ENCODE peak calls at places on chromosomes 16 and 17, in six cellular contexts. P, M, H, J, F and C are unnamed samples.

GRCh38 chr16:58506241-58507194 is 6.6 kb downstream of the NDRG4 start:
- DNase-seq in P (no peak), M (no peak), H (no peak), J (peak; percentile 54), F (no peak), C (peak; percentile 76)

GRCh38 chr16:86396318-86396882 is 113.9 kb upstream of the FOXF1 start:
- DNase-seq in P (no peak), M (peak; percentile 89), H (no peak), J (peak; percentile 91), F (no peak), C (no peak)

GRCh38 chr17:61732169-61732568 is 131.2 kb downstream of the BRIP1 start:
- DNase-seq in P (no peak), M (no peak), H (no peak), J (no peak), F (no peak), C (no peak)

GRCh38 chr17:43384476-43384862 is 14.3 kb upstream of the ARL4D start:
- DNase-seq in P (no peak), M (no peak), H (peak; percentile 96), J (no peak), F (no peak), C (no peak)

GRCh38 chr17:64984181-64984580 is 64.9 kb upstream of the LRRC37A3 start:
- DNase-seq in P (no peak), M (no peak), H (no peak), J (no peak), F (no peak), C (no peak)

GRCh38 chr17:7586673-7587419 is 3.0 kb downstream of the SOX15 start:
- DNase-seq in P (no peak), M (no peak), H (peak; percentile 82), J (no peak), F (no peak), C (no peak)

GRCh38 chr17:39699818-39700147 is at the start of gene ERBB2:
- DNase-seq in P (no peak), M (peak; percentile 82), H (peak; percentile 93), J (peak; percentile 91), F (peak; percentile 86), C (no peak)

GRCh38 chr17:10756146-10756545 is 26.3 kb upstream of the TMEM220 start:
- DNase-seq in P (no peak), M (no peak), H (no peak), J (no peak), F (no peak), C (no peak)

GRCh38 chr16:68749424-68749823 is 12.3 kb downstream of the CDH1 start:
- DNase-seq in P (no peak), M (no peak), H (no peak), J (no peak), F (no peak), C (no peak)

GRCh38 chr17:73187203-73187769 is 5.6 kb upstream of the COG1 start:
- DNase-seq in P (no peak), M (no peak), H (peak; percentile 62), J (no peak), F (peak; percentile 28), C (no peak)

GRCh38 chr17:77315551-77316190 is 174.9 kb downstream of the SEC14L1 start:
- DNase-seq in P (no peak), M (peak; percentile 21), H (no peak), J (peak; percentile 70), F (no peak), C (peak; percentile 61)

GRCh38 chr17:77609553-77610517 is 348.7 kb upstream of the TNRC6C start:
- DNase-seq in P (no peak), M (no peak), H (peak; percentile 27), J (peak; percentile 78), F (peak; percentile 21), C (peak; percentile 57)

GRCh38 chr16:77858060-77858459 is 69.7 kb downstream of the VAT1L start:
- DNase-seq in P (no peak), M (no peak), H (no peak), J (no peak), F (no peak), C (no peak)

GRCh38 chr17:36183811-36184765 is 7.7 kb upstream of the TBC1D3B start:
- DNase-seq in P (no peak), M (no peak), H (no peak), J (no peak), F (no peak), C (no peak)
- H3K4me3 ChIP-seq in P (peak overlapping the region; percentile 62), M (peak overlapping the region; percentile 49), H (peak overlapping the region; percentile 56), J (peak overlapping the region; percentile 63), F (peak overlapping the region; percentile 51), C (peak overlapping the region; percentile 52)

GRCh38 chr17:28467456-28468025 is 5.9 kb upstream of the SLC13A2 start:
- DNase-seq in P (no peak), M (peak; percentile 95), H (no peak), J (peak; percentile 14), F (no peak), C (peak; percentile 37)

GRCh38 chr17:28466521-28467048 is 6.9 kb upstream of the SLC13A2 start:
- DNase-seq in P (no peak), M (peak; percentile 63), H (peak; percentile 84), J (no peak), F (no peak), C (peak; percentile 18)

GRCh38 chr17:28470266-28471126 is 2.9 kb upstream of the SLC13A2 start:
- DNase-seq in P (no peak), M (no peak), H (peak; percentile 98), J (peak; percentile 26), F (no peak), C (no peak)

GRCh38 chr17:28469376-28469775 is 4.1 kb upstream of the SLC13A2 start:
- DNase-seq in P (no peak), M (no peak), H (no peak), J (peak; percentile 37), F (no peak), C (peak; percentile 44)

DNA sequence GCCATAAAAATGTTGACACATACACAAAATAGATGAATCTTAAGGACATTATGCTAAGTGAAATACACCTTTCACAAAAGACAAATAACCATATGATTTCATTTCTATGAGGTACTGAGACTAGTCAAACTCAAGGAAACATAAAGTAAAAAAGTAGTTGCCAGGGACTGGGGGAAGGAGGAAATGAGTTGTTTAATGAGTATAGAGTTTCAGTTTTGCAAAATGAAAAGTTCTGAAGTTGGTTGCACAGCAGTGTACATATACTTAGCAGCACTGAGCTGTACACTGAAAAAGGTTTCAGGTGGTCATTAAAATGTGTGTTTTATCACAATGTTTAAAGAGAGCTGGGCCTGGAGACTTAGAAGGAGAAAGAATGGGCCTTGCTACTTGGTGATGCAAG is 4.7 kb upstream of the SLC13A2 start:
- DNase-seq in P (no peak), M (no peak), H (no peak), J (no peak), F (no peak), C (no peak)
- H3K4me1 ChIP-seq in P (no peaks in the 10 kb centered on the region), M (peaks cover 38% of the 10 kb centered on the region), H (peaks cover 10% of the 10 kb centered on the region), J (no peaks in the 10 kb centered on the region), F (no peaks in the 10 kb centered on the region), C (peaks cover 4% of the 10 kb centered on the region)

GRCh38 chr16:66309-67182 is 5.9 kb downstream of the RHBDF1 start:
- DNase-seq in P (no peak), M (no peak), H (no peak), J (no peak), F (no peak), C (no peak)

GRCh38 chr16:67183-67791 is 5.1 kb downstream of the RHBDF1 start:
- DNase-seq in P (no peak), M (no peak), H (no peak), J (no peak), F (no peak), C (no peak)

GRCh38 chr16:64914-65255 is 7.5 kb downstream of the RHBDF1 start:
- DNase-seq in P (no peak), M (no peak), H (no peak), J (no peak), F (no peak), C (no peak)

GRCh38 chr16:63998-64913 is 8.2 kb downstream of the RHBDF1 start:
- DNase-seq in P (no peak), M (no peak), H (no peak), J (peak; percentile 55), F (no peak), C (no peak)

DNA sequence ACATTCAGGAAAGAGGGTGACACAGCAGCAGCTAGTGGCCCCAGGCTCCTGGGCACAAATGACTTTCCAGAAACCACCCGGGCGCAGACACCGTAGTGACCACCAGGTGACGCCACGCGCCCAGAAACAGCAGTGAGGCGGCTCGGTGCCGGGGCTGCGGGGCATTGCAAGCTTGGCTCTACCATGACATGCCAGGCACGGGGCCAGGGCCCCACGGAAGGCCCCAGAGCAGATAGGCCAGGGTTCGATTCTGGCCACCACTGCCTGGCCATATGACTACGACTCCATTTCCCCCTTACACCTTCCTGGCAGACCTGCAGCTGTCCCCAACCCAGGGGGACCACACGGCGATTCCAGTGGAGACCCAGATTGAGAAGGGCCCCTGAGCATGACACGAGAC is 6.7 kb downstream of the RHBDF1 start:
- DNase-seq in P (no peak), M (peak; percentile 82), H (peak; percentile 75), J (peak; percentile 90), F (peak; percentile 80), C (peak; percentile 95)
- H3K27ac ChIP-seq in P (no peak overlapping the region), M (no peak overlapping the region), H (no peak overlapping the region), J (no peak overlapping the region), F (peak overlapping the region; percentile 18), C (no peak overlapping the region)

DNA sequence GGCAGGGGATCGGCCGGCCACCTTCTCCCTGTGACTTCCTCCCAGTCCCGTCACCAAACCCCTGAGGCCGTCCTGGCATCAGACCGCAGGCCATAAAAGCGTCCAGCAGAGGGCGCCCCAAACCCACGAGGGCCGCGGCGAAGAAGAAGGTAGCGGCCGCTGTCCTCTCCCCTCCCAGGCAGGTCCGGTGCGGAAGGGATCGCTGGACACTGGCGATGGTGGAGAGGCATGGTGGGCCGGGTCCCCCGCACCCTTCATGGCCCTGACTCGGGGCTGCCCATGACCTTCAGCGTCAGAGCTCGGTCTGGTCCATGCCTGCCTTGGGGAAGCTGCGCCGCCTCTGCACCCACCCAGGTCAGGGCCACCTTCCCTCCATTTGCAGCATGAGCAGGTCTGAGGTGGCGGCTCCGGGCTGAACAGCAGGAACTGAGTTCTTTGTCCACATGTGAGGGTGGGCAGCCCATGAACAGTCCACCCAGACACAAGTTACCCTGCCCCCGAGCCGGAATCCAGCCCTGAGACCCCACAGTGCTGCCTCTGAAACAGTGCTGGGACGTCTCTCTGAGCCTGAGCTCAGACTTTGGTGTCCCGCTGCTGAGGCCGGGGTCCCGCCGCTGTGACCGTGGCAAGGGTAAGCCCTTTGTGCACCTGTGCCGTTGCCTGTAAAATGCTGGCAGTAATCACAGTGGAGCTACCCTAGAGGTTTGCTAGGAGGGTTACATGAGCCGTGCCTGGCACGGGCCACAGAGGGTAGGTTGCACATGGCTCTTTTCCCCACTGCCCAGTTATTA is 40.8 kb upstream of the CMIP start:
- DNase-seq in P (peak; percentile 61), M (peak; percentile 76), H (peak; percentile 81), J (peak; percentile 90), F (peak; percentile 82), C (peak; percentile 94)
- H3K4me3 ChIP-seq in P (peak overlapping the region; percentile 21), M (no peak overlapping the region), H (no peak overlapping the region), J (peak overlapping the region; percentile 34), F (no peak overlapping the region), C (peak overlapping the region; percentile 25)

DNA sequence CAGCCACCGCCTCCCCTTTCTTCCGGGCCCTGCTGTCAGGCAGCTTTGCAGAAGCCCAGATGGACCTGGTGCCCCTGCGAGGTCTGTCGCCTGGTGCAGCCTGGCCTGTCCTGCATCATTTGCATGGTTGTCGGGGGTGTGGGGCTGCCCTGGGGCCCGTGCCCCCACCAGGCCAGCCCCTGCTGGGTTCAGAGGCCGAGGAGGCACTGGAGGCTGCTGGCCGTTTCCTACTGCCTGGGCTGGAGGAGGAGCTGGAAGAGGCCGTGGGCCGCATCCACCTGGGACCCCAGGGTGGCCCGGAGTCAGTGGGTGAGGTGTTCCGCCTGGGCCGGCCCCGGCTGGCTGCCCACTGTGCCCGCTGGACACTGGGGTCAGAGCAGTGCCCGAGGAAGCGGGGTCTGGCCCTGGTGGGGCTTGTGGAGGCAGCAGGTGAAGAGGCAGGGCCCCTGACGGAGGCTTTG is 5.5 kb upstream of the TGFB1I1 start:
- DNase-seq in P (no peak), M (no peak), H (no peak), J (peak; percentile 60), F (no peak), C (no peak)
- H3K4me1 ChIP-seq in P (no peaks in the 10 kb centered on the region), M (peaks cover 5% of the 10 kb centered on the region), H (peaks cover 3% of the 10 kb centered on the region), J (no peaks in the 10 kb centered on the region), F (no peaks in the 10 kb centered on the region), C (peaks cover 8% of the 10 kb centered on the region)